ENCODE peak calls at places on chromosome 22, in nine cellular contexts. U is endothelial cell of umbilical vein, H is fibroblast of lung, I is neural progenitor cell, Y is upper lobe of right lung, T is transverse colon, R is left ventricle myocardium inferior, G is sigmoid colon, Q is lung. A is an unnamed sample.

GRCh38 chr22:30825711-30826505 is 131.2 kb downstream of the OSBP2 start:
- DNase-seq in T (no peak), G (no peak), U (no peak), H (no peak), Y (peak; percentile 19), R (no peak), I (no peak), Q (no peak), A (no peak)

GRCh38 chr22:29128891-29129643 is 56.2 kb downstream of the KREMEN1 start:
- DNase-seq in U (no peak), Q (no peak), I (no peak), T (no peak), G (peak; percentile 35), H (no peak), Y (no peak), R (no peak), A (peak; percentile 73)

GRCh38 chr22:17706451-17706900 is 67.8 kb downstream of the BID start:
- DNase-seq in I (no peak), Q (peak; percentile 50), T (peak; percentile 54), R (no peak), G (peak; percentile 75), Y (no peak), U (peak; percentile 93), H (peak; percentile 93), A (peak; percentile 86)

GRCh38 chr22:30190619-30191018 is 55.9 kb downstream of the LIF start:
- DNase-seq in H (no peak), I (no peak), Q (no peak), U (no peak), T (no peak), R (no peak), Y (no peak), G (no peak), A (no peak)

GRCh38 chr22:24926849-24927579 is 19.5 kb downstream of the LHFPL7 start:
- DNase-seq in G (no peak), U (peak; percentile 49), Y (no peak), R (no peak), I (no peak), H (peak; percentile 42), T (no peak), Q (no peak), A (no peak)

GRCh38 chr22:45334528-45334927 is 24.8 kb downstream of the FAM118A start:
- DNase-seq in I (no peak), Y (no peak), G (no peak), T (no peak), H (no peak), R (no peak), Q (no peak), U (no peak), A (no peak)

GRCh38 chr22:39356464-39356863 is 6.7 kb downstream of the SYNGR1 start:
- DNase-seq in G (no peak), U (no peak), I (no peak), Y (no peak), Q (no peak), T (no peak), R (no peak), H (no peak), A (no peak)

GRCh38 chr22:17748555-17749353 is 25.5 kb downstream of the BID start:
- DNase-seq in Q (no peak), G (no peak), T (no peak), I (peak; percentile 71), Y (no peak), U (no peak), H (no peak), R (peak; percentile 33), A (no peak)

DNA sequence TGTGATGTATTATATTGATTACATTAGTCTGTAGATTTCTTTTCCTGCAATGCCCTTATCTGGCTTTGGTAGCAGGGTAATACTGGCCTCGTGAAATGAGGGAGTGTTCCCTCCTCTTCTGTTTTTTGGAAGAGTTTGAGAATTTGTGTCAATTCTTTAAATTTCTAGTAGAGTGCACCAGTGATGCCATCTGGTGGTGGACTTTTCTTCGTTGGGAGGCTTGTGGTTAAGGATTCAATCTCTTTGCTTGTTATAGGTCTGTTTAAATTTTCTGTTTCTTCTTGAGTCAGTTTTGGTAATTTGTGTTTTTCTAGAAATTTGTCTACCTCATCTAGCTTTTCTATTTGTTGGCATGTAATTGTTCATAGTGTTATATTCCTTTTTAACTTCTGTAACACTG is 18.9 kb downstream of the SHANK3 start:
- DNase-seq in H (peak; percentile 73), R (no peak), G (no peak), Y (no peak), U (peak; percentile 61), T (peak; percentile 23), Q (no peak), I (peak; percentile 62), A (peak; percentile 41)
- TF ChIP-seq CTCF in H (peak; percentile 64), R (peak; percentile 53), G (no peak), Y (peak; percentile 49), U (peak; percentile 44), T (peak; percentile 48), Q (no peak), I (peak; percentile 73), A (peak; percentile 53)

GRCh38 chr22:23827351-23827995 is 11.3 kb downstream of the DERL3 start:
- DNase-seq in R (no peak), H (no peak), U (no peak), Q (no peak), T (no peak), G (peak; percentile 44), I (peak; percentile 1), Y (no peak), A (no peak)

GRCh38 chr22:23831781-23832180 is 7.0 kb downstream of the DERL3 start:
- DNase-seq in U (no peak), R (no peak), G (peak; percentile 39), Y (peak; percentile 43), H (no peak), Q (no peak), I (no peak), T (no peak), A (no peak)

GRCh38 chr22:23831261-23831660 is 7.5 kb downstream of the DERL3 start:
- DNase-seq in T (no peak), G (peak; percentile 26), H (no peak), I (no peak), R (no peak), Q (no peak), U (no peak), Y (peak; percentile 13), A (no peak)

GRCh38 chr22:23828800-23829680 is 9.8 kb downstream of the DERL3 start:
- DNase-seq in I (no peak), G (peak; percentile 57), Y (no peak), H (no peak), U (no peak), Q (no peak), R (peak; percentile 68), T (no peak), A (no peak)

DNA sequence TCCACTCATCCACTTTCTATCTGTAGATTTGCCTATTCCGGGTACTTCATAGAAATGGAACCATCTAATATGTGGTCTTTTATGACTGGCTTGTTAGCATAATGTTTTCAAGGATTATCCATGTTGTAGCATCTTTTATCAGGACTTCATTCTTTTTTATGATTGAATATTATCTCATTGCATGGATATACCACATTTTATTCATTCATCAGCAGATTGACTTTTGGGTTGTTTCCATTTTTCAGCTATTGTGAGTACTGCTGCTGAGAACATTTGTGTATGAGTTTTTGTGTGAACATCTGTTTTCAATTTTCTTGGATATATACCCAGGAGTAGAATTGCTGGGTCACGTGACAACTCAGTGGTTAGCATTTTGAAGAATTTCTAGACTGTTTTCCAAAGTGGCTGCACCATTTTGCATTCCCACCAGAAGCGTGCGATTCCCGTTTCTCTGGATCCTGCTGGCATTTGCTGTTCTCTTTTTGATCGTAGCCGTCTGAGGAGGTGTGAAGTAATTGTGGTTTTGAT is 8.9 kb downstream of the DERL3 start:
- DNase-seq in G (peak; percentile 1), Q (no peak), I (no peak), U (no peak), R (no peak), H (peak; percentile 94), T (no peak), Y (no peak), A (peak; percentile 82)
- H3K4me3 ChIP-seq in G (no peak overlapping the region), Q (no peak overlapping the region), I (no peak overlapping the region), U (no peak overlapping the region), R (no peak overlapping the region), H (no peak overlapping the region), T (no peak overlapping the region), Y (no peak overlapping the region), A (no peak overlapping the region)

GRCh38 chr22:41598891-41599635 is 9.4 kb upstream of the PMM1 start:
- DNase-seq in I (no peak), T (no peak), G (no peak), Q (no peak), H (no peak), Y (peak; percentile 22), U (no peak), R (no peak), A (no peak)

GRCh38 chr22:41596776-41597634 is 7.4 kb upstream of the PMM1 start:
- DNase-seq in U (peak; percentile 48), G (peak; percentile 79), Y (peak; percentile 85), R (peak; percentile 52), I (peak; percentile 69), Q (peak; percentile 65), H (peak; percentile 60), T (peak; percentile 70), A (no peak)

GRCh38 chr22:41598081-41598480 is 8.4 kb upstream of the PMM1 start:
- DNase-seq in R (no peak), U (peak; percentile 67), Q (no peak), Y (peak; percentile 21), H (peak; percentile 75), G (no peak), I (no peak), T (no peak), A (peak; percentile 74)

GRCh38 chr22:41595703-41596102 is 6.1 kb upstream of the PMM1 start:
- DNase-seq in T (no peak), R (no peak), U (no peak), G (no peak), H (no peak), I (no peak), Y (no peak), Q (no peak), A (no peak)

GRCh38 chr22:41597635-41597953 is 8.0 kb upstream of the PMM1 start:
- DNase-seq in U (no peak), H (no peak), G (no peak), R (no peak), Q (no peak), I (no peak), T (no peak), Y (no peak), A (no peak)
- TF ChIP-seq CTCF in U (no peak), H (no peak), G (peak; percentile 23), R (no peak), Q (no peak), I (no peak), T (no peak), Y (no peak), A (no peak)

GRCh38 chr22:37229805-37230672 is 14.0 kb downstream of the RAC2 start:
- DNase-seq in T (peak; percentile 80), G (no peak), H (no peak), Y (peak; percentile 80), Q (peak; percentile 56), R (peak; percentile 46), U (no peak), I (no peak), A (peak; percentile 61)

GRCh38 chr22:37228106-37229011 is 15.7 kb downstream of the RAC2 start:
- DNase-seq in G (no peak), Y (no peak), T (peak; percentile 41), H (no peak), Q (no peak), R (peak; percentile 43), U (no peak), I (no peak), A (no peak)

GRCh38 chr22:37231406-37232139 is 12.5 kb downstream of the RAC2 start:
- DNase-seq in H (no peak), Y (peak; percentile 58), T (peak; percentile 7), R (no peak), G (no peak), I (no peak), U (no peak), Q (no peak), A (no peak)

GRCh38 chr22:37230673-37231405 is 13.2 kb downstream of the RAC2 start:
- DNase-seq in Y (peak; percentile 60), R (no peak), H (no peak), G (no peak), Q (no peak), I (no peak), T (peak; percentile 47), U (no peak), A (no peak)

DNA sequence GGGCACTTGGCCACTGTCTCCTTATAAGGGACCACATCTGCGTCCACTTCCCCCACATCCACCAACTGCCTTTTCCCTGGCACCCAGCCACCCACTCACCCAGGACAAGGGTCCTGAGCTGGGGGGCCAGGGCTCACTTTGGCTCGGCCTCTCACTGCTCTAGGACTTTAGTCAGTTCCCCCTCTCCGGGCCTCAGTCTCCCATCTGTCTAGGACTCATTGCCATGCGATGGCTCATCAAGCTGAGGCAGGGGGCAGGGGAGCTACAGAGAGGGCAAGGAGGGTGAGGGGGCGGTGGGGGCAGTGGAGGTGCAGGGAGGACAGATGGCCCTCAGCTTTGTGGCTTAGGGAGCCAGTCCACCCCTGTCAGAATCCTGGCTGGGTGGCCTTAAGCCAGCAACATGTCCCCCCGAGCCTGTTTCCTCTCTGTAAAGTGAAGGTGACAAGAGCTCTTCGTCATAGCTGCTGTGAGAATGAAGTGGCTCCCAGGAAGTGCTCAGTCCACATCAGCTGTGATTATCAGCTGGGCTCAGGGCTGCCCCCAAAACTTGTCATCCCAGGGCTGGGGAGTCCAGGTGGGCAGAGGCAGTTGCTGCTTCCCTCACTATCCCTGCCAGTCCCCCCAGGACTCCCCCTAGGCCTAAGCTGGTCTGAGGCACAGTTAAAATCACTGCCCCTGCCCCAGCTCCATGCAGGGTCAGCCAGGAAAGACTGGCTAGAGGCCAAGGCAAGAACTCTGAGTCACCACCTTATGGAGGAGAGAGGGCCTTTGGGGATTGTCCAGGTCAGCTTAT is 14.9 kb downstream of the RAC2 start:
- DNase-seq in Y (no peak), H (peak; percentile 90), G (no peak), R (no peak), Q (no peak), I (no peak), T (no peak), U (peak; percentile 68), A (peak; percentile 90)
- H3K4me3 ChIP-seq in Y (no peak overlapping the region), H (no peak overlapping the region), G (no peak overlapping the region), R (no peak overlapping the region), Q (no peak overlapping the region), I (no peak overlapping the region), T (no peak overlapping the region), U (no peak overlapping the region), A (no peak overlapping the region)

A was measured in foreskin fibroblast.